ENCODE peak calls at places on chromosomes 5 and 9, in nine cellular contexts. J is A673, W is progenitor cell of endocrine pancreas, T is uterus, C is cardiac muscle cell, B is brain microvascular endothelial cell, G is neural crest cell, X is NB4, F is retinal pigment epithelial cell. D is an unnamed sample.

GRCh38 chr5:132009706-132010405 is 1.6 kb downstream of the ACSL6 start:
- DNase-seq in J (no peak), W (no peak), T (peak; percentile 3), C (no peak), B (no peak), G (no peak), X (no peak), F (no peak), D (peak; percentile 30)

GRCh38 chr5:134446938-134447337 is 35.3 kb upstream of the CDKN2AIPNL start:
- DNase-seq in J (no peak), W (no peak), T (no peak), C (no peak), B (no peak), G (no peak), X (peak; percentile 89), F (no peak), D (no peak)

GRCh38 chr5:91556-92263 is at the start of gene PLEKHG4B:
- DNase-seq in J (peak; percentile 20), W (peak; percentile 82), T (no peak), C (no peak), B (no peak), G (peak; percentile 65), X (no peak), F (no peak), D (no peak)

GRCh38 chr9:96854073-96854876 is at the start of gene ZNF782:
- DNase-seq in J (peak; percentile 98), W (peak; percentile 88), T (peak; percentile 92), C (peak; percentile 96), B (peak; percentile 92), G (peak; percentile 88), X (peak; percentile 92), F (peak; percentile 83), D (peak; percentile 83)

GRCh38 chr5:163916376-163916775 is 411.0 kb downstream of the MAT2B start:
- DNase-seq in J (no peak), W (no peak), T (no peak), C (peak; percentile 63), B (no peak), G (no peak), X (peak; percentile 95), F (no peak), D (peak; percentile 85)

GRCh38 chr5:32753051-32753450 is 41.9 kb downstream of the NPR3 start:
- DNase-seq in J (no peak), W (no peak), T (no peak), C (peak; percentile 38), B (no peak), G (no peak), X (no peak), F (no peak), D (no peak)

GRCh38 chr9:110444911-110445310 is 107.2 kb upstream of the TXNDC8 start:
- DNase-seq in J (no peak), W (no peak), T (no peak), C (peak; percentile 88), B (peak; percentile 43), G (no peak), X (no peak), F (no peak), D (no peak)

GRCh38 chr5:18068851-18069250 is 434.6 kb downstream of the TAF11L14 start:
- DNase-seq in J (no peak), W (no peak), T (no peak), C (no peak), B (no peak), G (no peak), X (no peak), F (no peak), D (no peak)

GRCh38 chr5:134227259-134227658 is 1.4 kb upstream of the PPP2CA start:
- DNase-seq in J (peak; percentile 24), W (no peak), T (peak; percentile 38), C (no peak), B (no peak), G (no peak), X (peak; percentile 28), F (no peak), D (no peak)

GRCh38 chr9:87267251-87267679 is 230.4 kb upstream of the DAPK1 start:
- DNase-seq in J (no peak), W (no peak), T (peak; percentile 47), C (peak; percentile 46), B (no peak), G (no peak), X (no peak), F (no peak), D (no peak)

GRCh38 chr5:146003852-146004251 is 67.5 kb downstream of the SH3RF2 start:
- DNase-seq in J (peak; percentile 54), W (no peak), T (no peak), C (no peak), B (no peak), G (no peak), X (no peak), F (no peak), D (no peak)

GRCh38 chr5:98454407-98454806 is 319.1 kb upstream of the RGMB start:
- DNase-seq in J (no peak), W (no peak), T (no peak), C (peak; percentile 53), B (no peak), G (no peak), X (no peak), F (no peak), D (no peak)

GRCh38 chr9:84228130-84228735 is 112.3 kb downstream of the SLC28A3 start:
- DNase-seq in J (no peak), W (no peak), T (no peak), C (peak; percentile 48), B (no peak), G (no peak), X (no peak), F (no peak), D (no peak)

DNA sequence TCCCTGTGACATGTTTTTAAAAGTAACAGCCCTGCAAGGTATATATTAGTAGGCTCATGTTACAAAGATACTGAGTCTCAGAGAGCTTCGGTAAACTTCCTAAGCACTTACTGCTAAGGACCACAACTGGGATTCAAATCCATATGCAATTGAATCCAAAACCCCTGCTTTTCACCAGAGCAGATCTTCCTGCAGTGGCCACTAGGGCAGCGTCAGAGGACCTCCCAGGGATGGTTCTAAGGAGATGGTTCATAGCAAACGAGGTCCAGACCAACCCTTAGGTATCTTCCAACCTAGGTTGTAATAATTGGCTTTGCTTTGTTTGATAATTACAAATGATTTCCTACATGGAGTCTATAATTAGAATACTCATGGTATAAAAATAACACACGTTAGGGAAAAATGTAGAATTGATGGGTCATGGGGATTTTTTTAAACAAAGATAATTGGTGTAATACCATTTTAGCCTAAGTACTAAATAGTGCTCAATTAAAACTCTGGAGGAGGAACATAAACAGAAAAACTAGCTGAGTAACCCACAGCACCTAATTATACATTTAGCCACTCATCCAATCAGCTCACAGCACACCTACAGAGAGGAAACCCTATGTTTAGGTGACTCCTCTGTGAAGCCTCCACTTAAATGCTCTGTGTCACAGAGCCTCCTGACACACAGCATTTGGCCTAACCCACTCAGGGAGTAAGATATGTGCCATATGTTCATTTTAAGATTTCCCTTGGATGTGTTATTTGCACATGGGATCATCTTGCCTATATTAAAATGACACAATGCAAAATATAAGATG is 10.0 kb upstream of the CAST start:
- DNase-seq in J (peak; percentile 28), W (no peak), T (no peak), C (no peak), B (no peak), G (no peak), X (peak; percentile 13), F (no peak), D (no peak)
- TF ChIP-seq CTCF in J (peak; percentile 50), W (peak; percentile 39), T (no peak), C (peak; percentile 39), B (peak; percentile 74), G (peak; percentile 52), X (peak; percentile 44), F (peak; percentile 54), D (peak; percentile 31)

GRCh38 chr9:131801811-131802210 is 61.9 kb upstream of the RAPGEF1 start:
- DNase-seq in J (no peak), W (no peak), T (no peak), C (no peak), B (no peak), G (peak; percentile 26), X (no peak), F (no peak), D (no peak)
- TF ChIP-seq CTCF in J (no peak), W (peak; percentile 15), T (no peak), C (no peak), B (peak; percentile 43), G (no peak), X (peak; percentile 7), F (peak; percentile 17), D (no peak)

GRCh38 chr5:58341485-58341884 is 118.4 kb downstream of the PLK2 start:
- DNase-seq in J (no peak), W (no peak), T (no peak), C (no peak), B (no peak), G (no peak), X (no peak), F (peak; percentile 59), D (no peak)

GRCh38 chr5:58330781-58331180 is 129.1 kb downstream of the PLK2 start:
- DNase-seq in J (no peak), W (no peak), T (no peak), C (no peak), B (no peak), G (no peak), X (no peak), F (no peak), D (no peak)

GRCh38 chr5:58334035-58334434 is 125.9 kb downstream of the PLK2 start:
- DNase-seq in J (no peak), W (no peak), T (no peak), C (no peak), B (no peak), G (no peak), X (no peak), F (no peak), D (no peak)

GRCh38 chr5:58335518-58335917 is 124.4 kb downstream of the PLK2 start:
- DNase-seq in J (no peak), W (no peak), T (no peak), C (no peak), B (no peak), G (no peak), X (no peak), F (no peak), D (no peak)
- TF ChIP-seq CTCF in J (no peak), W (no peak), T (no peak), C (no peak), B (peak; percentile 48), G (no peak), X (no peak), F (peak; percentile 33), D (no peak)

GRCh38 chr9:70136632-70137031 is 93.0 kb downstream of the MAMDC2 start:
- DNase-seq in J (peak; percentile 47), W (no peak), T (no peak), C (peak; percentile 44), B (peak; percentile 60), G (no peak), X (no peak), F (no peak), D (no peak)

GRCh38 chr9:70137577-70137976 is 93.9 kb downstream of the MAMDC2 start:
- DNase-seq in J (no peak), W (no peak), T (no peak), C (no peak), B (peak; percentile 43), G (no peak), X (no peak), F (no peak), D (no peak)

GRCh38 chr9:70134360-70134759 is 90.7 kb downstream of the MAMDC2 start:
- DNase-seq in J (no peak), W (no peak), T (no peak), C (no peak), B (no peak), G (no peak), X (no peak), F (no peak), D (no peak)

GRCh38 chr9:70133253-70134208 is 89.9 kb downstream of the MAMDC2 start:
- DNase-seq in J (no peak), W (no peak), T (no peak), C (peak; percentile 24), B (no peak), G (no peak), X (no peak), F (no peak), D (no peak)

GRCh38 chr9:70135176-70135575 is 91.5 kb downstream of the MAMDC2 start:
- DNase-seq in J (no peak), W (no peak), T (no peak), C (no peak), B (no peak), G (no peak), X (no peak), F (no peak), D (no peak)
- TF ChIP-seq CTCF in J (no peak), W (no peak), T (no peak), C (no peak), B (peak; percentile 27), G (no peak), X (no peak), F (peak; percentile 8), D (no peak)